ENCODE peak calls at places on chromosomes 7 and 10, in eight cellular contexts. S, V, P, J, C, L, A and X are unnamed samples.

GRCh38 chr7:92612501-92612900 is 22.3 kb upstream of the FAM133B start:
- DNase-seq in S (no peak), V (no peak), P (peak; percentile 75), J (no peak), C (no peak), L (no peak), A (no peak), X (no peak)

GRCh38 chr7:8637322-8637721 is 203.9 kb downstream of the NXPH1 start:
- DNase-seq in S (no peak), V (no peak), P (no peak), J (no peak), C (no peak), L (no peak), A (no peak), X (no peak)

GRCh38 chr10:878895-879294 is 52.6 kb downstream of the LARP4B start:
- DNase-seq in S (no peak), V (no peak), P (no peak), J (no peak), C (no peak), L (no peak), A (no peak), X (no peak)

GRCh38 chr7:30804078-30804661 is 33.0 kb downstream of the MINDY4 start:
- DNase-seq in S (no peak), V (no peak), P (peak; percentile 86), J (no peak), C (peak; percentile 83), L (no peak), A (peak; percentile 92), X (no peak)

GRCh38 chr10:127999291-127999690 is 92.4 kb downstream of the PTPRE start:
- DNase-seq in S (no peak), V (no peak), P (no peak), J (no peak), C (no peak), L (no peak), A (no peak), X (no peak)

GRCh38 chr7:127514499-127514898 is 70.9 kb downstream of the GCC1 start:
- DNase-seq in S (no peak), V (peak; percentile 44), P (peak; percentile 54), J (no peak), C (peak; percentile 51), L (no peak), A (peak; percentile 37), X (peak; percentile 9)

GRCh38 chr7:100575746-100576383 is 2.2 kb upstream of the SAP25 start:
- DNase-seq in S (no peak), V (no peak), P (no peak), J (no peak), C (no peak), L (peak; percentile 16), A (peak; percentile 15), X (no peak)

GRCh38 chr10:43254881-43255643 is 11.8 kb downstream of the RASGEF1A start:
- DNase-seq in S (no peak), V (no peak), P (no peak), J (no peak), C (no peak), L (no peak), A (no peak), X (no peak)

GRCh38 chr7:85310301-85310700 is 123.4 kb upstream of the SEMA3D start:
- DNase-seq in S (no peak), V (no peak), P (no peak), J (no peak), C (no peak), L (no peak), A (no peak), X (no peak)

GRCh38 chr7:86643478-86644281 is at the start of gene GRM3:
- DNase-seq in S (no peak), V (no peak), P (peak; percentile 5), J (no peak), C (no peak), L (no peak), A (no peak), X (peak; percentile 16)

GRCh38 chr10:60427709-60428386 is 38.2 kb upstream of the ANK3 start:
- DNase-seq in S (no peak), V (no peak), P (peak; percentile 10), J (no peak), C (peak; percentile 75), L (no peak), A (no peak), X (no peak)

GRCh38 chr10:61316866-61317265 is 136.3 kb downstream of the TMEM26 start:
- DNase-seq in S (no peak), V (no peak), P (no peak), J (no peak), C (no peak), L (no peak), A (no peak), X (no peak)

GRCh38 chr10:13712799-13713581 is 126.2 kb downstream of the PRPF18 start:
- DNase-seq in S (peak; percentile 54), V (no peak), P (peak; percentile 98), J (peak; percentile 81), C (peak; percentile 86), L (no peak), A (peak; percentile 72), X (no peak)

GRCh38 chr7:13017325-13017853 is 330.0 kb downstream of the ARL4A start:
- DNase-seq in S (no peak), V (no peak), P (peak; percentile 54), J (no peak), C (peak; percentile 91), L (no peak), A (peak; percentile 68), X (peak; percentile 77)

GRCh38 chr10:74991435-74991834 is 120.0 kb upstream of the SAMD8 start:
- DNase-seq in S (no peak), V (peak; percentile 32), P (peak; percentile 45), J (no peak), C (peak; percentile 69), L (no peak), A (no peak), X (no peak)

GRCh38 chr10:78263521-78263988 is 229.9 kb downstream of the RPS24 start:
- DNase-seq in S (no peak), V (no peak), P (peak; percentile 99), J (no peak), C (peak; percentile 44), L (no peak), A (no peak), X (no peak)

GRCh38 chr10:79239275-79239779 is 107.9 kb upstream of the PPIF start:
- DNase-seq in S (peak; percentile 29), V (no peak), P (peak; percentile 86), J (peak; percentile 74), C (peak; percentile 64), L (no peak), A (no peak), X (peak; percentile 65)

GRCh38 chr7:101536232-101536631 is 92.9 kb downstream of the MYL10 start:
- DNase-seq in S (no peak), V (no peak), P (no peak), J (no peak), C (no peak), L (no peak), A (no peak), X (no peak)

GRCh38 chr7:90178592-90179279 is 24.5 kb downstream of the STEAP1 start:
- DNase-seq in S (no peak), V (no peak), P (peak; percentile 95), J (no peak), C (peak; percentile 94), L (no peak), A (peak; percentile 87), X (no peak)

GRCh38 chr10:101047961-101048892 is 13.6 kb upstream of the KAZALD1 start:
- DNase-seq in S (no peak), V (no peak), P (no peak), J (no peak), C (no peak), L (no peak), A (no peak), X (no peak)

GRCh38 chr7:134448359-134449229 is 10.3 kb downstream of the AKR1B1 start:
- DNase-seq in S (no peak), V (no peak), P (peak; percentile 95), J (no peak), C (peak; percentile 90), L (no peak), A (peak; percentile 91), X (no peak)

GRCh38 chr10:116715396-116715795 is 27.0 kb downstream of the HSPA12A start:
- DNase-seq in S (no peak), V (no peak), P (peak; percentile 10), J (no peak), C (no peak), L (no peak), A (no peak), X (no peak)

GRCh38 chr10:27485368-27485767 is 18.7 kb upstream of the RAB18 start:
- DNase-seq in S (no peak), V (no peak), P (no peak), J (no peak), C (no peak), L (no peak), A (no peak), X (no peak)

GRCh38 chr10:69014171-69014570 is 25.6 kb downstream of the KIFBP start:
- DNase-seq in S (no peak), V (no peak), P (peak; percentile 39), J (no peak), C (peak; percentile 76), L (no peak), A (no peak), X (no peak)
- H3K36me3 ChIP-seq in S (no peaks in the 10 kb centered on the region), V (peaks cover 31% of the 10 kb centered on the region), P (peaks cover 51% of the 10 kb centered on the region), J (peaks cover 93% of the 10 kb centered on the region), C (peaks cover 4% of the 10 kb centered on the region), L (peaks cover 10% of the 10 kb centered on the region), A (peaks cover 12% of the 10 kb centered on the region), X (peaks cover 14% of the 10 kb centered on the region)

DNA sequence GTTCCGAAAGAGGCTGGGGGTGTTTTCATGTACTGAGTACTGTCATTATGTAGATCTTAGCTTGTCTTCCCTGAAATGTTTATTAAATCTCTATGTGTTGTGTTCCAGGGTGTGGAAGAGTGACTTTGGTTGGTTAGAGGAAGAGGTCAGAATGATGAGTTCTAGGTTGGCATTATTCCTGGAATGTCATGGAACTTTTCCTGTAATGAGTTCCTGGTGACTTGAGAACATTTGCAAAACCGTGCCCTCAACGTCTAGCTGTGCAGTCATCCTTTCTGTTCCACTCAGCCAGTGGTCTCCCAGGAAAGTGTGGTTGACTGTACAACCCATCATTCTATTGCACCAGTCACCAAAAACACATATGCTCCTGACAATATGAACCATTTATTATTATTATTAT is 129.6 kb downstream of the BICC1 start:
- DNase-seq in S (no peak), V (no peak), P (peak; percentile 92), J (no peak), C (no peak), L (no peak), A (no peak), X (no peak)
- H3K4me3 ChIP-seq in S (no peak overlapping the region), V (no peak overlapping the region), P (peak overlapping the region; percentile 57), J (no peak overlapping the region), C (no peak overlapping the region), L (no peak overlapping the region), A (no peak overlapping the region), X (no peak overlapping the region)

GRCh38 chr10:119383174-119383856 is 159.2 kb downstream of the RGS10 start:
- DNase-seq in S (no peak), V (no peak), P (no peak), J (no peak), C (no peak), L (no peak), A (no peak), X (no peak)
- H3K27me3 ChIP-seq in S (no peaks in the 10 kb centered on the region), V (no peaks in the 10 kb centered on the region), P (no peaks in the 10 kb centered on the region), J (no peaks in the 10 kb centered on the region), C (no peaks in the 10 kb centered on the region), L (no peaks in the 10 kb centered on the region), A (no peaks in the 10 kb centered on the region), X (no peaks in the 10 kb centered on the region)

GRCh38 chr7:36887969-36888368 is 163.7 kb upstream of the AOAH start:
- DNase-seq in S (no peak), V (no peak), P (no peak), J (no peak), C (no peak), L (no peak), A (no peak), X (no peak)
- H3K36me3 ChIP-seq in S (no peaks in the 10 kb centered on the region), V (peaks cover 65% of the 10 kb centered on the region), P (no peaks in the 10 kb centered on the region), J (no peaks in the 10 kb centered on the region), C (no peaks in the 10 kb centered on the region), L (no peaks in the 10 kb centered on the region), A (no peaks in the 10 kb centered on the region), X (no peaks in the 10 kb centered on the region)